ENCODE peak calls at places on chromosomes 3 and 15, in four cellular contexts. One of them, this sample, is unnamed.

GRCh38 chr15:66251790-66252355 is 1.7 kb downstream of the MEGF11 start:
- DNase-seq in PC-3: no peak
- DNase-seq in trophoblast cell: no peak
- DNase-seq in left ventricle myocardium inferior: no peak
- DNase-seq in this sample: no peak

GRCh38 chr3:11776346-11776745 is 70.3 kb downstream of the TAMM41 start:
- DNase-seq in PC-3: no peak
- DNase-seq in trophoblast cell: peak; percentile 95
- DNase-seq in left ventricle myocardium inferior: no peak
- DNase-seq in this sample: no peak

GRCh38 chr3:125967156-125967555 is 1.8 kb upstream of the ROPN1B start:
- DNase-seq in PC-3: peak; percentile 50
- DNase-seq in trophoblast cell: no peak
- DNase-seq in left ventricle myocardium inferior: no peak
- DNase-seq in this sample: no peak

GRCh38 chr3:50428007-50428633 is 68.8 kb upstream of the TMEM115 start:
- DNase-seq in PC-3: peak; percentile 52
- DNase-seq in trophoblast cell: no peak
- DNase-seq in left ventricle myocardium inferior: no peak
- DNase-seq in this sample: no peak

GRCh38 chr15:90295270-90295648 is 29.8 kb downstream of the NGRN start:
- DNase-seq in PC-3: no peak
- DNase-seq in trophoblast cell: no peak
- DNase-seq in left ventricle myocardium inferior: no peak
- DNase-seq in this sample: no peak

GRCh38 chr3:175111036-175111435 is 251.9 kb downstream of the NAALADL2 start:
- DNase-seq in PC-3: no peak
- DNase-seq in trophoblast cell: no peak
- DNase-seq in left ventricle myocardium inferior: no peak
- DNase-seq in this sample: no peak

GRCh38 chr15:70504305-70504951 is 258.9 kb downstream of the UACA start:
- DNase-seq in PC-3: peak; percentile 65
- DNase-seq in trophoblast cell: peak; percentile 29
- DNase-seq in left ventricle myocardium inferior: peak; percentile 62
- DNase-seq in this sample: peak; percentile 93

GRCh38 chr3:12452361-12453330 is 31.6 kb upstream of the TSEN2 start:
- DNase-seq in PC-3: no peak
- DNase-seq in trophoblast cell: no peak
- DNase-seq in left ventricle myocardium inferior: no peak
- DNase-seq in this sample: no peak

GRCh38 chr3:128468285-128468790 is 1.6 kb upstream of the DNAJB8 start:
- DNase-seq in PC-3: no peak
- DNase-seq in trophoblast cell: no peak
- DNase-seq in left ventricle myocardium inferior: no peak
- DNase-seq in this sample: no peak

GRCh38 chr15:99181544-99181943 is 67.8 kb downstream of the TTC23 start:
- DNase-seq in PC-3: no peak
- DNase-seq in trophoblast cell: no peak
- DNase-seq in left ventricle myocardium inferior: no peak
- DNase-seq in this sample: no peak

GRCh38 chr3:127534161-127534451 is 56.4 kb downstream of the TPRA1 start:
- DNase-seq in PC-3: no peak
- DNase-seq in trophoblast cell: no peak
- DNase-seq in left ventricle myocardium inferior: no peak
- DNase-seq in this sample: no peak

GRCh38 chr3:4723921-4724698 is 231.0 kb downstream of the ITPR1 start:
- DNase-seq in PC-3: no peak
- DNase-seq in trophoblast cell: no peak
- DNase-seq in left ventricle myocardium inferior: no peak
- DNase-seq in this sample: no peak

GRCh38 chr3:158159714-158160113 is 49.8 kb downstream of the RSRC1 start:
- DNase-seq in PC-3: peak; percentile 51
- DNase-seq in trophoblast cell: no peak
- DNase-seq in left ventricle myocardium inferior: no peak
- DNase-seq in this sample: no peak

GRCh38 chr3:43861635-43862034 is 170.9 kb downstream of the ABHD5 start:
- DNase-seq in PC-3: no peak
- DNase-seq in trophoblast cell: no peak
- DNase-seq in left ventricle myocardium inferior: no peak
- DNase-seq in this sample: no peak

GRCh38 chr3:41467481-41467880 is 268.2 kb downstream of the CTNNB1 start:
- DNase-seq in PC-3: no peak
- DNase-seq in trophoblast cell: no peak
- DNase-seq in left ventricle myocardium inferior: no peak
- DNase-seq in this sample: no peak

GRCh38 chr3:87361956-87362355 is 85.6 kb upstream of the POU1F1 start:
- DNase-seq in PC-3: peak; percentile 46
- DNase-seq in trophoblast cell: no peak
- DNase-seq in left ventricle myocardium inferior: no peak
- DNase-seq in this sample: peak; percentile 12

GRCh38 chr3:4850928-4851265 is 128.3 kb upstream of the BHLHE40 start:
- DNase-seq in PC-3: no peak
- DNase-seq in trophoblast cell: no peak
- DNase-seq in left ventricle myocardium inferior: no peak
- DNase-seq in this sample: no peak

GRCh38 chr3:171860830-171861535 is 17.8 kb downstream of the TMEM212 start:
- DNase-seq in PC-3: no peak
- DNase-seq in trophoblast cell: no peak
- DNase-seq in left ventricle myocardium inferior: no peak
- DNase-seq in this sample: no peak

GRCh38 chr15:71807691-71808091 is 2.7 kb upstream of the NR2E3 start:
- DNase-seq in PC-3: no peak
- DNase-seq in trophoblast cell: no peak
- DNase-seq in left ventricle myocardium inferior: no peak
- DNase-seq in this sample: no peak

GRCh38 chr3:35639251-35640185 is at the start of gene ARPP21:
- DNase-seq in PC-3: peak; percentile 16
- DNase-seq in trophoblast cell: no peak
- DNase-seq in left ventricle myocardium inferior: no peak
- DNase-seq in this sample: peak; percentile 61

GRCh38 chr15:101240364-101240763 is 11.5 kb downstream of the CHSY1 start:
- DNase-seq in PC-3: no peak
- DNase-seq in trophoblast cell: no peak
- DNase-seq in left ventricle myocardium inferior: no peak
- DNase-seq in this sample: no peak

GRCh38 chr3:34183581-34184313 is 385.3 kb downstream of the PDCD6IP start:
- DNase-seq in PC-3: no peak
- DNase-seq in trophoblast cell: no peak
- DNase-seq in left ventricle myocardium inferior: no peak
- DNase-seq in this sample: no peak

GRCh38 chr15:85045615-85046014 is 64.0 kb downstream of the PDE8A start:
- DNase-seq in PC-3: no peak
- DNase-seq in trophoblast cell: no peak
- DNase-seq in left ventricle myocardium inferior: no peak
- DNase-seq in this sample: no peak

GRCh38 chr3:47556351-47556750 is 22.3 kb downstream of the CSPG5 start:
- DNase-seq in PC-3: no peak
- DNase-seq in trophoblast cell: no peak
- DNase-seq in left ventricle myocardium inferior: no peak
- DNase-seq in this sample: no peak

GRCh38 chr3:171768281-171768925 is 41.9 kb downstream of the PLD1 start:
- DNase-seq in PC-3: no peak
- DNase-seq in trophoblast cell: no peak
- DNase-seq in left ventricle myocardium inferior: no peak
- DNase-seq in this sample: no peak

GRCh38 chr3:45055032-45055410 is 28.9 kb downstream of the CLEC3B start:
- DNase-seq in PC-3: peak; percentile 57
- DNase-seq in trophoblast cell: no peak
- DNase-seq in left ventricle myocardium inferior: no peak
- DNase-seq in this sample: no peak

GRCh38 chr3:185651971-185652370 is 65.9 kb downstream of the SENP2 start:
- DNase-seq in PC-3: no peak
- DNase-seq in trophoblast cell: no peak
- DNase-seq in left ventricle myocardium inferior: no peak
- DNase-seq in this sample: no peak

GRCh38 chr3:124395165-124395564 is 335.1 kb upstream of the UMPS start:
- DNase-seq in PC-3: no peak
- DNase-seq in trophoblast cell: no peak
- DNase-seq in left ventricle myocardium inferior: no peak
- DNase-seq in this sample: no peak

GRCh38 chr15:87477759-87478687 is 778.5 kb downstream of the NTRK3 start:
- DNase-seq in PC-3: peak; percentile 49
- DNase-seq in trophoblast cell: no peak
- DNase-seq in left ventricle myocardium inferior: no peak
- DNase-seq in this sample: no peak

DNA sequence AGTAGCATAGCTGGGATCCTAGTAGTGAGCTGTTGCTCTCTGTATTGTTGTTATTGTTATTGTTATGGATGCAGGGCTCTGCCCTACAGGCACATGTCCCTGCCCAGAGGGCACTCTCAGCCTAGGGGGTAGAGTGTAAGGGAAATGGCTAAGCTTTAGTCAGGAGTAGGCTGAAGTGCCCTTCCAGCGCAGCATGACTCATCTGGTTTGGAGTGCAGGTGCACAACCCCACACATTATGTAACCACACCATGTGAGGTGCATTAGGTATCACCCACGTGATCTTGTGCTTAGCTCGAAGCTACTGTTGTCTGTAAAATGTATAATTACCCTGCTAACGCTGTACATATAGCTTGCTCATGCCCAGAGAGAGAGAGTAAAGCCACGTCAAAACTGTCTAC is 48.3 kb upstream of the TIPARP start:
- DNase-seq in PC-3: peak; percentile 94
- DNase-seq in trophoblast cell: peak; percentile 80
- DNase-seq in left ventricle myocardium inferior: no peak
- DNase-seq in this sample: peak; percentile 6
- H3K27ac ChIP-seq in PC-3: no peak overlapping the region
- H3K27ac ChIP-seq in trophoblast cell: no peak overlapping the region
- H3K27ac ChIP-seq in left ventricle myocardium inferior: no peak overlapping the region
- H3K27ac ChIP-seq in this sample: no peak overlapping the region

DNA sequence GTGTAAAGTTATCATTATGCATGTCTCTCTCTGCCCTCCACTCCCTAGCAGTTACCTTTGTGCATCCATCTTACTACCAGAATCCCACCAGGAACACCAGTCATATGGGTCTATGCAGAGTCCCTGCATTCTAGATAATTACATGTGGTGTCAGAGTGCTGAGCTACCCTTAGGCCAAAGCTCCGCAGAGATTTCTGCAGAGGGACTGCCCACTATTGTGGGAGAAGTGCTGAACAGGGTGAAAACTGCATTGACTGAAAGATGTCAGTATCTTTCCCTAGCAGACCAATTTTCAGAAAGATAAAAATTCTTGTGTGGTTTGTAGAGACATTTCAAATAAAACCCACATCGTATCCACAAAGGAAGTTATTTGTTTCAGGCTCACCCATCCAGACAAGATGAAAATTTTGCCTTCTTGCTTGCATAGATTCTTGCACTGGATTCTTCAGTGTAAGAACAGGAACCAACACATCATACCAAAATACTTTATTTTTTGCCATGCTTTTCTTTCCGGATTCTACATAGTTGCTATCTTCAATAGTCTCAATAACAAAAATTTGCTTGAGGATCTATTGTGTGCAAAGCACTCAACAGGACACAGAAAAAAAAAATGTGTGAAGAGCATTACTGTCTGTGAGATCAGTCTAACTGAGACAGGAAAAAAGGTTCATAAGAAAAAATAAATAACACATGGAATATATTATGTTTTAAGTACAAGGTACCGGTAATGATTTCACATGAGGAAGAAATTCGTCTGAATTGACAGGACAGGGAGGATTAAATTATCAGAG is 32.0 kb upstream of the CCDC80 start:
- DNase-seq in PC-3: no peak
- DNase-seq in trophoblast cell: no peak
- DNase-seq in left ventricle myocardium inferior: no peak
- DNase-seq in this sample: no peak
- H3K4me1 ChIP-seq in PC-3: peaks cover 44% of the 10 kb centered on the region
- H3K4me1 ChIP-seq in trophoblast cell: peaks cover 27% of the 10 kb centered on the region
- H3K4me1 ChIP-seq in left ventricle myocardium inferior: no peaks in the 10 kb centered on the region
- H3K4me1 ChIP-seq in this sample: peaks cover 11% of the 10 kb centered on the region

GRCh38 chr15:25886498-25887140 is 23.5 kb upstream of the ATP10A start:
- DNase-seq in PC-3: no peak
- DNase-seq in trophoblast cell: no peak
- DNase-seq in left ventricle myocardium inferior: no peak
- DNase-seq in this sample: no peak
- H3K27ac ChIP-seq in PC-3: no peak overlapping the region
- H3K27ac ChIP-seq in trophoblast cell: no peak overlapping the region
- H3K27ac ChIP-seq in left ventricle myocardium inferior: no peak overlapping the region
- H3K27ac ChIP-seq in this sample: no peak overlapping the region

DNA sequence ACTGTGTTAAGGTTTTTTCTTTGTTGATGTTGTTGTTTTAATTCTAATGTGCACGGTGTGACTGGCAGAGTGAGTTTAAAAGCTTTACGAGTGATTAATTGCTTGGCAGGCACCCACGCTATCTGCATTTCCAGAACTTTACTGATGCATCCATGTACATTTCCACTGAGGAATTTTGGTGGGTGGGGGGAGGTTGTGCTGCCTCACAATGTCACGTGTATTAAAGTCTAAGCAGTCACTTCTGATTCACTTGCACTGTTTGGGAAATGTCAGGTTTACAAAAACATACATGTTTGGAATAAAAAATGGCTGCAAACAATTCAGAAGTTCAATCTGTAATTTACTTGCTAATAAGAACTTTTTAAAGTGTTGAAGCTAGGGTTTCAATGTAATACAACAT is 38.5 kb upstream of the CTDSPL start:
- DNase-seq in PC-3: no peak
- DNase-seq in trophoblast cell: no peak
- DNase-seq in left ventricle myocardium inferior: no peak
- DNase-seq in this sample: no peak
- H3K4me1 ChIP-seq in PC-3: no peaks in the 10 kb centered on the region
- H3K4me1 ChIP-seq in trophoblast cell: no peaks in the 10 kb centered on the region
- H3K4me1 ChIP-seq in left ventricle myocardium inferior: peaks cover 56% of the 10 kb centered on the region
- H3K4me1 ChIP-seq in this sample: no peaks in the 10 kb centered on the region

This sample was measured in OCI-LY7.